ENCODE peak calls at places on chromosome 16, in four cellular contexts. P is tibial nerve, T is uterus, K is vagina. O is an unnamed sample. For H3K4me1, the result is how much of the 10 kb centered on the place peaks cover.

GRCh38 chr16:57845115-57845514 is 42.8 kb upstream of the KIFC3 start:
- DNase-seq in K (no peak), P (no peak), T (no peak), O (no peak)

GRCh38 chr16:89448656-89449055 is 41.7 kb downstream of the ANKRD11 start:
- DNase-seq in P (no peak), T (no peak), K (no peak), O (no peak)

GRCh38 chr16:69077251-69077650 is 28.2 kb upstream of the HAS3 start:
- DNase-seq in P (no peak), K (no peak), T (no peak), O (no peak)

GRCh38 chr16:77812856-77813523 is 24.6 kb downstream of the VAT1L start:
- DNase-seq in K (no peak), P (no peak), T (no peak), O (no peak)

GRCh38 chr16:57377080-57377841 is 5.0 kb downstream of the CX3CL1 start:
- DNase-seq in T (no peak), K (no peak), P (no peak), O (peak)

GRCh38 chr16:9033125-9033830 is 58.2 kb upstream of the HAPSTR1 start:
- DNase-seq in T (peak), K (no peak), P (no peak), O (peak)

GRCh38 chr16:73233423-73233762 is 185.5 kb upstream of the ZFHX3 start:
- DNase-seq in K (peak), T (no peak), P (no peak), O (no peak)

GRCh38 chr16:79287424-79287917 is 313.1 kb downstream of the MAF start:
- DNase-seq in P (no peak), K (no peak), T (no peak), O (no peak)

GRCh38 chr16:89375021-89375420 is 115.3 kb downstream of the ANKRD11 start:
- DNase-seq in K (no peak), T (no peak), P (no peak), O (no peak)

GRCh38 chr16:47715442-47716054 is 254.4 kb downstream of the PHKB start:
- DNase-seq in P (no peak), T (no peak), K (no peak), O (no peak)

GRCh38 chr16:88983771-88984687 is 7.0 kb upstream of the CBFA2T3 start:
- DNase-seq in T (no peak), K (no peak), P (no peak), O (no peak)

GRCh38 chr16:56477096-56477878 is 25.9 kb downstream of the OGFOD1 start:
- DNase-seq in P (no peak), T (no peak), K (no peak), O (peak)

GRCh38 chr16:50154369-50154947 is 1.4 kb downstream of the TENT4B start:
- DNase-seq in K (no peak), P (no peak), T (no peak), O (peak)

GRCh38 chr16:68901910-68902309 is 58.6 kb downstream of the TANGO6 start:
- DNase-seq in K (no peak), T (no peak), P (no peak), O (peak)

GRCh38 chr16:85613609-85614337 is 651 bp downstream of the GSE1 start:
- DNase-seq in T (peak), P (peak), K (no peak), O (peak)

GRCh38 chr16:82504811-82505210 is 122.0 kb upstream of the CDH13 start:
- DNase-seq in K (no peak), T (no peak), P (no peak), O (no peak)

GRCh38 chr16:75311383-75311938 is 60.0 kb upstream of the BCAR1 start:
- DNase-seq in P (no peak), K (no peak), T (no peak), O (no peak)

GRCh38 chr16:74743668-74744299 is 30.8 kb downstream of the FA2H start:
- DNase-seq in T (no peak), P (peak), K (no peak), O (no peak)

GRCh38 chr16:49576941-49577340 is 203.3 kb downstream of the C16orf78 start:
- DNase-seq in T (no peak), K (no peak), P (no peak), O (no peak)

GRCh38 chr16:25875956-25876608 is 184.3 kb downstream of the HS3ST4 start:
- DNase-seq in T (no peak), K (no peak), P (no peak), O (no peak)

GRCh38 chr16:79838860-79839259 is 238.3 kb upstream of the MAF start:
- DNase-seq in P (no peak), K (no peak), T (peak), O (no peak)

GRCh38 chr16:31455601-31456314 is 3.5 kb upstream of the ARMC5 start:
- DNase-seq in T (no peak), P (no peak), K (no peak), O (peak)

GRCh38 chr16:55035956-55036355 is 105.3 kb downstream of the IRX5 start:
- DNase-seq in K (peak), P (no peak), T (no peak), O (no peak)

GRCh38 chr16:53726625-53727024 is 22.7 kb downstream of the FTO start:
- DNase-seq in T (no peak), K (no peak), P (no peak), O (no peak)

GRCh38 chr16:67883872-67884261 is 818 bp upstream of the NRN1L start:
- DNase-seq in P (peak), K (peak), T (peak), O (peak)

GRCh38 chr16:84448444-84448843 is 56.0 kb downstream of the MEAK7 start:
- DNase-seq in T (no peak), K (no peak), P (no peak), O (no peak)

GRCh38 chr16:49462356-49462988 is 88.9 kb downstream of the C16orf78 start:
- DNase-seq in K (no peak), T (no peak), P (no peak), O (no peak)

GRCh38 chr16:52629296-52629695 is 82.4 kb upstream of the TOX3 start:
- DNase-seq in T (no peak), P (no peak), K (no peak), O (no peak)

GRCh38 chr16:15599303-15600070 is 43.5 kb downstream of the MARF1 start:
- DNase-seq in K (no peak), T (no peak), P (no peak), O (no peak)

GRCh38 chr16:67190448-67191399 is 788 bp upstream of the EXOC3L1 start:
- DNase-seq in K (no peak), T (no peak), P (no peak), O (no peak)

GRCh38 chr16:14186007-14186953 is 115.2 kb downstream of the MRTFB start:
- DNase-seq in K (no peak), T (peak), P (no peak), O (peak)

GRCh38 chr16:68529931-68530667 is 9.0 kb upstream of the ZFP90 start:
- DNase-seq in K (peak), T (peak), P (peak), O (peak)

DNA sequence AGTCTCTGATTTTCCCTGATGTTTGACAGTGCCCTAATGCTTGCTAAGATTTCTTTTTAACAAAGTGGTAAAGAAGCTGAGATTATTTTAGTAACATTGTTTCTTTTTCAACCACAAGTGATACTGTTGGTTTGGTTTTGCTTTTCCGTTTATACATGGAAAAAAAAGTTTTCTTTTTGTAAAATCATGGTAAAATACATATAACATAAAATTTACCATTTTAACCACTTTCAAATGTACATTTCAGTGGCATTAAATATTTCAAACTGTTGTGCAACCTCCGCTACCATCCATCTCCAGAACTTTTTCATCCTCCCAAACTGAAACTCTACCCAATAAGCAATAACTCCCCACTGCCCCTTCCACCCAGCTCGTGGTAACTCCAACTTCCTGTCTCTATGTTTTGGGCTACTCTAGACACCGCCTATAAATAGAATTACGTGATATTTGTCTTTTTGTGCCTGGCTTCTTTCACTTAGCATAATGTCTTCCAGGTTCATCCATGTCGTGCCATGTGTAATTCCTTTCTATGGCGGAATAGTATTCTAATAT is 4.6 kb downstream of the CIITA start:
- DNase-seq in T (no peak), P (no peak), K (no peak), O (no peak)
- H3K4me1 ChIP-seq in T (under half), P (under half), K (under half), O (under half)

DNA sequence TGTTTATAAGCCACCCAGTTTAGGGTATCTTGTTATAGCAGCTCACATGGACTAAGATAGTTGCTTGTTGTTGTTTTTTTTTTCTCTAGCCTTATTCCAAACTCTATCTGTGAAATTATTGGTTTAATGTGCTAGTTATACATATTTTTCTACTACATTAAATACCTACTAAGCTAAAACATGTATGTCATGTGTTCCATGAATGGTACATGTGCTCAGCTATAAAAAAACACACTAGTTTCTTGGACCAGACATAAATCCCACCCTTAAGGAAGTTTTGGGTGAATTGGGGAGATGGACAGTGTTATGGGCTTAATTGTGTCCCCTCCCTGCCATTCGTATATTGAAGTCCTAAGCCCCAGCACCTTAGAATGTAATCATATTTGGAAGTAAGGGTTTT is 19.8 kb downstream of the ITPRIPL2 start:
- DNase-seq in P (no peak), T (no peak), K (no peak), O (no peak)
- H3K4me1 ChIP-seq in P (under half), T (under half), K (half or more), O (under half)

GRCh38 chr16:87207965-87208364 is 109.2 kb downstream of the C16orf95 start:
- DNase-seq in K (no peak), T (no peak), P (no peak), O (peak)
- H3K4me1 ChIP-seq in K (under half), T (under half), P (under half), O (under half)

GRCh38 chr16:522320-523096 is 5.0 kb upstream of the CAPN15 start:
- DNase-seq in T (no peak), P (no peak), K (no peak), O (no peak)

GRCh38 chr16:521381-522210 is 5.9 kb upstream of the CAPN15 start:
- DNase-seq in P (no peak), T (no peak), K (no peak), O (peak)

GRCh38 chr16:525123-525519 is 2.4 kb upstream of the CAPN15 start:
- DNase-seq in T (no peak), P (no peak), K (no peak), O (no peak)

GRCh38 chr16:524274-525011 is 3.1 kb upstream of the CAPN15 start:
- DNase-seq in T (no peak), P (no peak), K (no peak), O (no peak)

DNA sequence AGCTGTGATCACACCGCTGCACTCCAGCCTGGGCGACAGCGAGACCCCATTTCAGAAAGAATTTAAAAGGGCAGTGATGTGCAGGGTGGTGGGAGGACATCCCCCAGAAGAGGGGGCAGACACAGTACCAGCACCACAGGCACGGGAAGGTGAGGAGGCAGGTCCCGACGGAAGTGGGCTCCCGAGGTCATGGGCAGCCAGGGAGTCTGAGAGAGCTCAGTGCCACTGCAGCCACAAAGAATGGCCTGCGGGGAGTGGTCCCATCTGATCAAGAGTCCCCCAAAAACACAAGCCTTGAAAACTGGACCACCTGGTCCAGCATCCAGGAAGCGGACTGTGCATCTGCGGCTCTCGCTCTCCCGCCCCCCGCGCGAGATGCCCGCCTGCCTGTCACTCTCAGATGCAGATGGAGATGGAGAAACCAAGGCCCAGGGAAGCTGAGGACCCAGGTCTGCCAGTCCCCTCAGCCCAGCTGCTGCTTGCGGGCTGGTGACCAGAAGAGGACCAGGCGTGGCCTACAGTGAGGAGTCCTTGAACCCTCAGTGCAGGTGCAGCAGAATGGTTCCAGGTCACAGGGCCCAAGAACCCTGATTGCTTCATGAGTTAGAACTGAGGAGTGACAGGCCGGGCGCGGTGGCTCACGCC is 4.3 kb upstream of the CAPN15 start:
- DNase-seq in P (no peak), T (no peak), K (no peak), O (no peak)
- H3K4me1 ChIP-seq in P (under half), T (under half), K (under half), O (under half)

O was measured in mesendoderm.